ENCODE peak calls at places on chromosomes 16 and 17, in nine cellular contexts. One of them, this sample, is unnamed.

GRCh38 chr16:9362050-9362449 is 270.6 kb downstream of the HAPSTR1 start:
- DNase-seq in cardiac fibroblast: no peak
- DNase-seq in choroid plexus epithelial cell: no peak
- DNase-seq in OCI-LY7: no peak
- DNase-seq in NT2/D1: peak; percentile 18
- DNase-seq in tibial nerve: no peak
- DNase-seq in AG10803: no peak
- DNase-seq in hypothalamus: no peak
- DNase-seq in lower leg skin: no peak
- DNase-seq in this sample: no peak

GRCh38 chr16:4511441-4512082 is 27.0 kb downstream of the CDIP1 start:
- DNase-seq in cardiac fibroblast: peak; percentile 44
- DNase-seq in choroid plexus epithelial cell: peak; percentile 62
- DNase-seq in OCI-LY7: peak; percentile 40
- DNase-seq in NT2/D1: peak; percentile 65
- DNase-seq in tibial nerve: peak; percentile 31
- DNase-seq in AG10803: peak; percentile 27
- DNase-seq in hypothalamus: peak; percentile 63
- DNase-seq in lower leg skin: no peak
- DNase-seq in this sample: peak; percentile 52

GRCh38 chr16:84874553-84874952 is 54.8 kb downstream of the CRISPLD2 start:
- DNase-seq in cardiac fibroblast: no peak
- DNase-seq in choroid plexus epithelial cell: peak; percentile 39
- DNase-seq in OCI-LY7: no peak
- DNase-seq in NT2/D1: no peak
- DNase-seq in tibial nerve: no peak
- DNase-seq in AG10803: no peak
- DNase-seq in hypothalamus: no peak
- DNase-seq in lower leg skin: no peak
- DNase-seq in this sample: no peak

GRCh38 chr17:1286379-1287106 is 7.1 kb downstream of the TRARG1 start:
- DNase-seq in cardiac fibroblast: no peak
- DNase-seq in choroid plexus epithelial cell: no peak
- DNase-seq in OCI-LY7: no peak
- DNase-seq in NT2/D1: no peak
- DNase-seq in tibial nerve: no peak
- DNase-seq in AG10803: no peak
- DNase-seq in hypothalamus: no peak
- DNase-seq in lower leg skin: no peak
- DNase-seq in this sample: no peak

GRCh38 chr17:2337811-2338657 is 733 bp downstream of the SGSM2 start:
- DNase-seq in cardiac fibroblast: peak; percentile 34
- DNase-seq in choroid plexus epithelial cell: peak; percentile 59
- DNase-seq in OCI-LY7: peak; percentile 28
- DNase-seq in NT2/D1: no peak
- DNase-seq in tibial nerve: no peak
- DNase-seq in AG10803: peak; percentile 43
- DNase-seq in hypothalamus: peak; percentile 44
- DNase-seq in lower leg skin: no peak
- DNase-seq in this sample: peak; percentile 84

GRCh38 chr17:51528116-51528515 is 267.8 kb downstream of the UTP18 start:
- DNase-seq in cardiac fibroblast: no peak
- DNase-seq in choroid plexus epithelial cell: no peak
- DNase-seq in OCI-LY7: no peak
- DNase-seq in NT2/D1: no peak
- DNase-seq in tibial nerve: no peak
- DNase-seq in AG10803: no peak
- DNase-seq in hypothalamus: no peak
- DNase-seq in lower leg skin: no peak
- DNase-seq in this sample: no peak

GRCh38 chr16:27403601-27403992 is 1.6 kb downstream of the IL21R start:
- DNase-seq in cardiac fibroblast: no peak
- DNase-seq in choroid plexus epithelial cell: no peak
- DNase-seq in OCI-LY7: no peak
- DNase-seq in NT2/D1: no peak
- DNase-seq in tibial nerve: no peak
- DNase-seq in AG10803: no peak
- DNase-seq in hypothalamus: no peak
- DNase-seq in lower leg skin: no peak
- DNase-seq in this sample: no peak

GRCh38 chr16:15032547-15033308 is 23.1 kb downstream of the NTAN1 start:
- DNase-seq in cardiac fibroblast: peak; percentile 35
- DNase-seq in choroid plexus epithelial cell: peak; percentile 68
- DNase-seq in OCI-LY7: no peak
- DNase-seq in NT2/D1: no peak
- DNase-seq in tibial nerve: no peak
- DNase-seq in AG10803: no peak
- DNase-seq in hypothalamus: no peak
- DNase-seq in lower leg skin: peak; percentile 76
- DNase-seq in this sample: peak; percentile 34

GRCh38 chr17:47807421-47807820 is 14.2 kb downstream of the OSBPL7 start:
- DNase-seq in cardiac fibroblast: no peak
- DNase-seq in choroid plexus epithelial cell: no peak
- DNase-seq in OCI-LY7: no peak
- DNase-seq in NT2/D1: no peak
- DNase-seq in tibial nerve: no peak
- DNase-seq in AG10803: no peak
- DNase-seq in hypothalamus: no peak
- DNase-seq in lower leg skin: peak; percentile 67
- DNase-seq in this sample: no peak

GRCh38 chr17:82318169-82318498 is 726 bp upstream of the CD7 start:
- DNase-seq in cardiac fibroblast: no peak
- DNase-seq in choroid plexus epithelial cell: no peak
- DNase-seq in OCI-LY7: no peak
- DNase-seq in NT2/D1: no peak
- DNase-seq in tibial nerve: no peak
- DNase-seq in AG10803: no peak
- DNase-seq in hypothalamus: no peak
- DNase-seq in lower leg skin: no peak
- DNase-seq in this sample: no peak

GRCh38 chr16:10552998-10553491 is 27.4 kb downstream of the EMP2 start:
- DNase-seq in cardiac fibroblast: no peak
- DNase-seq in choroid plexus epithelial cell: no peak
- DNase-seq in OCI-LY7: peak; percentile 76
- DNase-seq in NT2/D1: no peak
- DNase-seq in tibial nerve: peak; percentile 29
- DNase-seq in AG10803: no peak
- DNase-seq in hypothalamus: no peak
- DNase-seq in lower leg skin: no peak
- DNase-seq in this sample: no peak

GRCh38 chr17:53896047-53896446 is 73.3 kb downstream of the KIF2B start:
- DNase-seq in cardiac fibroblast: peak; percentile 5
- DNase-seq in choroid plexus epithelial cell: no peak
- DNase-seq in OCI-LY7: peak; percentile 1
- DNase-seq in NT2/D1: no peak
- DNase-seq in tibial nerve: no peak
- DNase-seq in AG10803: no peak
- DNase-seq in hypothalamus: no peak
- DNase-seq in lower leg skin: no peak
- DNase-seq in this sample: no peak

GRCh38 chr16:68257906-68258800 is 6.2 kb upstream of the SLC7A6 start:
- DNase-seq in cardiac fibroblast: peak; percentile 18
- DNase-seq in choroid plexus epithelial cell: peak; percentile 77
- DNase-seq in OCI-LY7: no peak
- DNase-seq in NT2/D1: no peak
- DNase-seq in tibial nerve: no peak
- DNase-seq in AG10803: peak; percentile 86
- DNase-seq in hypothalamus: no peak
- DNase-seq in lower leg skin: no peak
- DNase-seq in this sample: peak; percentile 82

GRCh38 chr17:82475458-82475857 is 16.9 kb downstream of the NARF start:
- DNase-seq in cardiac fibroblast: peak; percentile 39
- DNase-seq in choroid plexus epithelial cell: no peak
- DNase-seq in OCI-LY7: no peak
- DNase-seq in NT2/D1: no peak
- DNase-seq in tibial nerve: no peak
- DNase-seq in AG10803: no peak
- DNase-seq in hypothalamus: no peak
- DNase-seq in lower leg skin: no peak
- DNase-seq in this sample: no peak

GRCh38 chr17:28133562-28133970 is 91.1 kb downstream of the NLK start:
- DNase-seq in cardiac fibroblast: peak; percentile 82
- DNase-seq in choroid plexus epithelial cell: peak; percentile 28
- DNase-seq in OCI-LY7: no peak
- DNase-seq in NT2/D1: no peak
- DNase-seq in tibial nerve: no peak
- DNase-seq in AG10803: peak; percentile 60
- DNase-seq in hypothalamus: no peak
- DNase-seq in lower leg skin: no peak
- DNase-seq in this sample: peak; percentile 85

GRCh38 chr16:3431779-3432219 is 11.5 kb downstream of the ZNF597 start:
- DNase-seq in cardiac fibroblast: peak; percentile 20
- DNase-seq in choroid plexus epithelial cell: peak; percentile 28
- DNase-seq in OCI-LY7: no peak
- DNase-seq in NT2/D1: no peak
- DNase-seq in tibial nerve: peak; percentile 4
- DNase-seq in AG10803: peak; percentile 62
- DNase-seq in hypothalamus: peak; percentile 31
- DNase-seq in lower leg skin: peak; percentile 85
- DNase-seq in this sample: peak; percentile 54

GRCh38 chr17:67055811-67056745 is 11.7 kb downstream of the CACNG1 start:
- DNase-seq in cardiac fibroblast: no peak
- DNase-seq in choroid plexus epithelial cell: no peak
- DNase-seq in OCI-LY7: peak; percentile 72
- DNase-seq in NT2/D1: no peak
- DNase-seq in tibial nerve: no peak
- DNase-seq in AG10803: no peak
- DNase-seq in hypothalamus: no peak
- DNase-seq in lower leg skin: peak; percentile 49
- DNase-seq in this sample: no peak

GRCh38 chr16:57435838-57436237 is 11.3 kb downstream of the CIAPIN1 start:
- DNase-seq in cardiac fibroblast: no peak
- DNase-seq in choroid plexus epithelial cell: no peak
- DNase-seq in OCI-LY7: no peak
- DNase-seq in NT2/D1: no peak
- DNase-seq in tibial nerve: no peak
- DNase-seq in AG10803: no peak
- DNase-seq in hypothalamus: no peak
- DNase-seq in lower leg skin: no peak
- DNase-seq in this sample: no peak

GRCh38 chr17:1647802-1648581 is 1.7 kb downstream of the RILP start:
- DNase-seq in cardiac fibroblast: peak; percentile 32
- DNase-seq in choroid plexus epithelial cell: no peak
- DNase-seq in OCI-LY7: no peak
- DNase-seq in NT2/D1: peak; percentile 39
- DNase-seq in tibial nerve: peak; percentile 36
- DNase-seq in AG10803: peak; percentile 26
- DNase-seq in hypothalamus: no peak
- DNase-seq in lower leg skin: no peak
- DNase-seq in this sample: peak; percentile 49

GRCh38 chr17:10031606-10032005 is 126.5 kb upstream of the RCVRN start:
- DNase-seq in cardiac fibroblast: no peak
- DNase-seq in choroid plexus epithelial cell: no peak
- DNase-seq in OCI-LY7: no peak
- DNase-seq in NT2/D1: no peak
- DNase-seq in tibial nerve: no peak
- DNase-seq in AG10803: no peak
- DNase-seq in hypothalamus: no peak
- DNase-seq in lower leg skin: no peak
- DNase-seq in this sample: no peak

GRCh38 chr16:89216315-89217137 is 977 bp upstream of the ZNF778 start:
- DNase-seq in cardiac fibroblast: peak; percentile 78
- DNase-seq in choroid plexus epithelial cell: peak; percentile 85
- DNase-seq in OCI-LY7: peak; percentile 81
- DNase-seq in NT2/D1: no peak
- DNase-seq in tibial nerve: peak; percentile 90
- DNase-seq in AG10803: peak; percentile 75
- DNase-seq in hypothalamus: peak; percentile 71
- DNase-seq in lower leg skin: peak; percentile 95
- DNase-seq in this sample: peak; percentile 90

This sample was measured in GM23248.